ENCODE peak calls at places on chromosomes 11 and 22, in four cellular contexts. Z, H, A and X are unnamed samples.

GRCh38 chr11:115581871-115582639 is 77.8 kb upstream of the CADM1 start:
- DNase-seq in Z (no peak), H (no peak), A (no peak), X (no peak)

GRCh38 chr11:36265793-36266628 is 23.2 kb downstream of the COMMD9 start:
- DNase-seq in Z (no peak), H (peak; percentile 53), A (peak; percentile 61), X (peak; percentile 65)

GRCh38 chr11:122748968-122749687 is 89.2 kb upstream of the CRTAM start:
- DNase-seq in Z (no peak), H (peak; percentile 7), A (peak; percentile 97), X (peak; percentile 95)

GRCh38 chr11:111388842-111389241 is 9.8 kb upstream of the POU2AF1 start:
- DNase-seq in Z (no peak), H (no peak), A (no peak), X (no peak)

GRCh38 chr22:42388130-42388797 is 43.9 kb downstream of the NFAM1 start:
- DNase-seq in Z (peak; percentile 27), H (no peak), A (peak; percentile 25), X (peak; percentile 24)

GRCh38 chr11:103803062-103803461 is 233.4 kb upstream of the DDI1 start:
- DNase-seq in Z (no peak), H (no peak), A (peak; percentile 68), X (peak; percentile 12)

GRCh38 chr11:104946907-104947306 is 21.5 kb downstream of the CASP4 start:
- DNase-seq in Z (no peak), H (peak; percentile 73), A (peak; percentile 69), X (peak; percentile 75)

GRCh38 chr22:28142361-28142801 is 223.3 kb upstream of the PITPNB start:
- DNase-seq in Z (no peak), H (peak; percentile 43), A (peak; percentile 91), X (peak; percentile 84)

GRCh38 chr22:41603873-41604332 is 14.3 kb upstream of the PMM1 start:
- DNase-seq in Z (no peak), H (no peak), A (no peak), X (no peak)

GRCh38 chr22:28442951-28443876 is 236.4 kb downstream of the TTC28 start:
- DNase-seq in Z (peak; percentile 4), H (peak; percentile 62), A (peak; percentile 86), X (peak; percentile 63)